ENCODE peak calls at places on chromosomes 16 and 17, in five cellular contexts. One of them, this sample, is unnamed.

GRCh38 chr17:41329279-41329925 is 13.9 kb upstream of the KRTAP17-1 start:
- DNase-seq in hepatic stellate cell: peak; percentile 78
- DNase-seq in IMR-90: peak; percentile 56
- DNase-seq in foreskin fibroblast: peak; percentile 50
- DNase-seq in HEK293T: peak; percentile 31
- DNase-seq in this sample: no peak

GRCh38 chr16:79176987-79177386 is 423.6 kb downstream of the MAF start:
- DNase-seq in foreskin fibroblast: no peak
- DNase-seq in IMR-90: no peak
- DNase-seq in hepatic stellate cell: no peak
- DNase-seq in HEK293T: no peak
- DNase-seq in this sample: no peak

GRCh38 chr16:57930533-57930932 is 40.4 kb downstream of the CNGB1 start:
- DNase-seq in HEK293T: no peak
- DNase-seq in IMR-90: no peak
- DNase-seq in hepatic stellate cell: no peak
- DNase-seq in foreskin fibroblast: no peak
- DNase-seq in this sample: no peak

GRCh38 chr17:42289863-42290165 is 1.5 kb downstream of the STAT5A start:
- DNase-seq in hepatic stellate cell: no peak
- DNase-seq in IMR-90: no peak
- DNase-seq in foreskin fibroblast: no peak
- DNase-seq in HEK293T: no peak
- DNase-seq in this sample: no peak

GRCh38 chr17:68291836-68292688 is 767 bp downstream of the ARSG start:
- DNase-seq in IMR-90: peak; percentile 68
- DNase-seq in hepatic stellate cell: peak; percentile 86
- DNase-seq in HEK293T: peak; percentile 74
- DNase-seq in foreskin fibroblast: peak; percentile 76
- DNase-seq in this sample: peak; percentile 68

GRCh38 chr16:4159726-4160125 is 43.5 kb upstream of the ADCY9 start:
- DNase-seq in HEK293T: no peak
- DNase-seq in hepatic stellate cell: no peak
- DNase-seq in IMR-90: no peak
- DNase-seq in foreskin fibroblast: peak; percentile 41
- DNase-seq in this sample: no peak

GRCh38 chr17:76654408-76654807 is 10.9 kb upstream of the ST6GALNAC1 start:
- DNase-seq in HEK293T: no peak
- DNase-seq in IMR-90: no peak
- DNase-seq in foreskin fibroblast: no peak
- DNase-seq in hepatic stellate cell: no peak
- DNase-seq in this sample: no peak

GRCh38 chr17:35046740-35047283 is 16.7 kb downstream of the RFFL start:
- DNase-seq in IMR-90: peak; percentile 47
- DNase-seq in HEK293T: peak; percentile 30
- DNase-seq in foreskin fibroblast: no peak
- DNase-seq in hepatic stellate cell: no peak
- DNase-seq in this sample: no peak

GRCh38 chr16:309476-309875 is 26.5 kb downstream of the PDIA2 start:
- DNase-seq in HEK293T: no peak
- DNase-seq in hepatic stellate cell: no peak
- DNase-seq in IMR-90: no peak
- DNase-seq in foreskin fibroblast: no peak
- DNase-seq in this sample: no peak

GRCh38 chr16:10558746-10559641 is 21.4 kb downstream of the EMP2 start:
- DNase-seq in HEK293T: no peak
- DNase-seq in hepatic stellate cell: peak; percentile 62
- DNase-seq in foreskin fibroblast: peak; percentile 59
- DNase-seq in IMR-90: no peak
- DNase-seq in this sample: peak; percentile 38

GRCh38 chr16:50238868-50239301 is 27.5 kb upstream of the ADCY7 start:
- DNase-seq in hepatic stellate cell: no peak
- DNase-seq in foreskin fibroblast: no peak
- DNase-seq in IMR-90: no peak
- DNase-seq in HEK293T: no peak
- DNase-seq in this sample: no peak

GRCh38 chr17:18974407-18975149 is 22.6 kb downstream of the SLC5A10 start:
- DNase-seq in IMR-90: peak; percentile 40
- DNase-seq in foreskin fibroblast: no peak
- DNase-seq in hepatic stellate cell: no peak
- DNase-seq in HEK293T: no peak
- DNase-seq in this sample: no peak

GRCh38 chr16:57360321-57360935 is 1.8 kb downstream of the CCL22 start:
- DNase-seq in HEK293T: peak; percentile 2
- DNase-seq in hepatic stellate cell: no peak
- DNase-seq in foreskin fibroblast: no peak
- DNase-seq in IMR-90: no peak
- DNase-seq in this sample: no peak

GRCh38 chr17:65074778-65075250 is 18.3 kb upstream of the GNA13 start:
- DNase-seq in IMR-90: peak; percentile 68
- DNase-seq in foreskin fibroblast: no peak
- DNase-seq in hepatic stellate cell: no peak
- DNase-seq in HEK293T: no peak
- DNase-seq in this sample: peak; percentile 17

GRCh38 chr16:52212841-52213240 is 334.1 kb downstream of the TOX3 start:
- DNase-seq in foreskin fibroblast: no peak
- DNase-seq in HEK293T: no peak
- DNase-seq in hepatic stellate cell: no peak
- DNase-seq in IMR-90: no peak
- DNase-seq in this sample: no peak

GRCh38 chr16:85276741-85277140 is 164.5 kb upstream of the CIBAR2 start:
- DNase-seq in foreskin fibroblast: no peak
- DNase-seq in HEK293T: no peak
- DNase-seq in hepatic stellate cell: no peak
- DNase-seq in IMR-90: no peak
- DNase-seq in this sample: no peak

GRCh38 chr17:2384439-2385127 is 16.3 kb downstream of the MNT start:
- DNase-seq in hepatic stellate cell: no peak
- DNase-seq in IMR-90: no peak
- DNase-seq in foreskin fibroblast: no peak
- DNase-seq in HEK293T: no peak
- DNase-seq in this sample: no peak

GRCh38 chr16:47320546-47321315 is 140.1 kb downstream of the ITFG1 start:
- DNase-seq in hepatic stellate cell: peak; percentile 5
- DNase-seq in IMR-90: peak; percentile 65
- DNase-seq in foreskin fibroblast: peak; percentile 19
- DNase-seq in HEK293T: no peak
- DNase-seq in this sample: no peak

GRCh38 chr17:55426851-55427586 is 5.4 kb upstream of the MMD start:
- DNase-seq in IMR-90: peak; percentile 58
- DNase-seq in HEK293T: no peak
- DNase-seq in hepatic stellate cell: no peak
- DNase-seq in foreskin fibroblast: peak; percentile 75
- DNase-seq in this sample: no peak

GRCh38 chr17:64423881-64424280 is 25.0 kb upstream of the MILR1 start:
- DNase-seq in HEK293T: no peak
- DNase-seq in foreskin fibroblast: no peak
- DNase-seq in IMR-90: no peak
- DNase-seq in hepatic stellate cell: no peak
- DNase-seq in this sample: no peak

GRCh38 chr16:85258616-85259015 is 146.3 kb upstream of the CIBAR2 start:
- DNase-seq in foreskin fibroblast: no peak
- DNase-seq in IMR-90: no peak
- DNase-seq in hepatic stellate cell: no peak
- DNase-seq in HEK293T: no peak
- DNase-seq in this sample: no peak

GRCh38 chr16:87540072-87540976 is 47.5 kb upstream of the ZCCHC14 start:
- DNase-seq in HEK293T: no peak
- DNase-seq in IMR-90: no peak
- DNase-seq in foreskin fibroblast: no peak
- DNase-seq in hepatic stellate cell: no peak
- DNase-seq in this sample: no peak

GRCh38 chr17:28008526-28008925 is 34.0 kb upstream of the NLK start:
- DNase-seq in hepatic stellate cell: peak; percentile 29
- DNase-seq in IMR-90: peak; percentile 66
- DNase-seq in HEK293T: peak; percentile 28
- DNase-seq in foreskin fibroblast: peak; percentile 36
- DNase-seq in this sample: no peak

GRCh38 chr17:56499799-56500388 is 93.6 kb upstream of the NOG start:
- DNase-seq in HEK293T: peak; percentile 31
- DNase-seq in foreskin fibroblast: no peak
- DNase-seq in hepatic stellate cell: no peak
- DNase-seq in IMR-90: peak; percentile 37
- DNase-seq in this sample: no peak

GRCh38 chr17:41015473-41015872 is 6.5 kb upstream of the KRTAP3-1 start:
- DNase-seq in HEK293T: no peak
- DNase-seq in IMR-90: no peak
- DNase-seq in foreskin fibroblast: no peak
- DNase-seq in hepatic stellate cell: no peak
- DNase-seq in this sample: no peak

This sample was measured in substantia nigra.